ENCODE peak calls at places on chromosomes 1 and 21, in four cellular contexts. One of them, this sample, is unnamed.
A peak's percentile ranks its signal among the peaks of the same experiment; 100 is the strongest.

GRCh38 chr1:113217447-113218208 is 144.6 kb downstream of the LRIG2 start:
- DNase-seq in activated T-helper 1 cell treated with anti-CD3 and anti-CD28 coated beads, Interleukin-12 subunit alpha, Interleukin-12 subunit beta, Interleukin-2, Interleukin-4 antibody, amounts not matched to agents 30 ng/mL and 10 ng/mL and 1 ng/mL, durations not matched to agents 14 hours and 24 hours and 36 hours: no peak
- DNase-seq in stromal cell of bone marrow: no peak
- DNase-seq in upper lobe of right lung: no peak
- DNase-seq in this sample: no peak

GRCh38 chr1:58932820-58933598 is 149.2 kb upstream of the JUN start:
- DNase-seq in upper lobe of right lung: peak; percentile 89
- DNase-seq in stromal cell of bone marrow: peak; percentile 50
- DNase-seq in activated T-helper 1 cell treated with anti-CD3 and anti-CD28 coated beads, Interleukin-12 subunit alpha, Interleukin-12 subunit beta, Interleukin-2, Interleukin-4 antibody, amounts not matched to agents 30 ng/mL and 10 ng/mL and 1 ng/mL, durations not matched to agents 14 hours and 24 hours and 36 hours: no peak
- DNase-seq in this sample: no peak

GRCh38 chr1:42163536-42164503 is 725 bp downstream of the GUCA2A start:
- DNase-seq in stromal cell of bone marrow: no peak
- DNase-seq in activated T-helper 1 cell treated with anti-CD3 and anti-CD28 coated beads, Interleukin-12 subunit alpha, Interleukin-12 subunit beta, Interleukin-2, Interleukin-4 antibody, amounts not matched to agents 30 ng/mL and 10 ng/mL and 1 ng/mL, durations not matched to agents 14 hours and 24 hours and 36 hours: no peak
- DNase-seq in upper lobe of right lung: peak; percentile 53
- DNase-seq in this sample: no peak

GRCh38 chr1:212470059-212470458 is 37.3 kb downstream of the NENF start:
- DNase-seq in stromal cell of bone marrow: peak; percentile 100
- DNase-seq in activated T-helper 1 cell treated with anti-CD3 and anti-CD28 coated beads, Interleukin-12 subunit alpha, Interleukin-12 subunit beta, Interleukin-2, Interleukin-4 antibody, amounts not matched to agents 30 ng/mL and 10 ng/mL and 1 ng/mL, durations not matched to agents 14 hours and 24 hours and 36 hours: no peak
- DNase-seq in upper lobe of right lung: peak; percentile 67
- DNase-seq in this sample: no peak

GRCh38 chr1:42937836-42938595 is 20.7 kb downstream of the SLC2A1 start:
- DNase-seq in activated T-helper 1 cell treated with anti-CD3 and anti-CD28 coated beads, Interleukin-12 subunit alpha, Interleukin-12 subunit beta, Interleukin-2, Interleukin-4 antibody, amounts not matched to agents 30 ng/mL and 10 ng/mL and 1 ng/mL, durations not matched to agents 14 hours and 24 hours and 36 hours: no peak
- DNase-seq in upper lobe of right lung: peak; percentile 52
- DNase-seq in stromal cell of bone marrow: no peak
- DNase-seq in this sample: no peak

GRCh38 chr1:234889643-234890042 is 239.0 kb downstream of the TOMM20 start:
- DNase-seq in stromal cell of bone marrow: no peak
- DNase-seq in upper lobe of right lung: no peak
- DNase-seq in activated T-helper 1 cell treated with anti-CD3 and anti-CD28 coated beads, Interleukin-12 subunit alpha, Interleukin-12 subunit beta, Interleukin-2, Interleukin-4 antibody, amounts not matched to agents 30 ng/mL and 10 ng/mL and 1 ng/mL, durations not matched to agents 14 hours and 24 hours and 36 hours: no peak
- DNase-seq in this sample: no peak

GRCh38 chr1:228490120-228491078 is 3.2 kb downstream of the RNF187 start:
- DNase-seq in activated T-helper 1 cell treated with anti-CD3 and anti-CD28 coated beads, Interleukin-12 subunit alpha, Interleukin-12 subunit beta, Interleukin-2, Interleukin-4 antibody, amounts not matched to agents 30 ng/mL and 10 ng/mL and 1 ng/mL, durations not matched to agents 14 hours and 24 hours and 36 hours: no peak
- DNase-seq in stromal cell of bone marrow: peak; percentile 7
- DNase-seq in upper lobe of right lung: no peak
- DNase-seq in this sample: no peak

GRCh38 chr1:145961425-145962156 is 2.8 kb downstream of the ANKRD34A start:
- DNase-seq in stromal cell of bone marrow: no peak
- DNase-seq in upper lobe of right lung: peak; percentile 75
- DNase-seq in activated T-helper 1 cell treated with anti-CD3 and anti-CD28 coated beads, Interleukin-12 subunit alpha, Interleukin-12 subunit beta, Interleukin-2, Interleukin-4 antibody, amounts not matched to agents 30 ng/mL and 10 ng/mL and 1 ng/mL, durations not matched to agents 14 hours and 24 hours and 36 hours: no peak
- DNase-seq in this sample: no peak

GRCh38 chr21:26441081-26441610 is 131.9 kb downstream of the CYYR1 start:
- DNase-seq in activated T-helper 1 cell treated with anti-CD3 and anti-CD28 coated beads, Interleukin-12 subunit alpha, Interleukin-12 subunit beta, Interleukin-2, Interleukin-4 antibody, amounts not matched to agents 30 ng/mL and 10 ng/mL and 1 ng/mL, durations not matched to agents 14 hours and 24 hours and 36 hours: no peak
- DNase-seq in upper lobe of right lung: no peak
- DNase-seq in stromal cell of bone marrow: no peak
- DNase-seq in this sample: no peak

GRCh38 chr1:119662034-119662437 is 14.0 kb upstream of the ZNF697 start:
- DNase-seq in stromal cell of bone marrow: no peak
- DNase-seq in activated T-helper 1 cell treated with anti-CD3 and anti-CD28 coated beads, Interleukin-12 subunit alpha, Interleukin-12 subunit beta, Interleukin-2, Interleukin-4 antibody, amounts not matched to agents 30 ng/mL and 10 ng/mL and 1 ng/mL, durations not matched to agents 14 hours and 24 hours and 36 hours: no peak
- DNase-seq in upper lobe of right lung: no peak
- DNase-seq in this sample: no peak

GRCh38 chr1:94247146-94248094 is 10.0 kb upstream of the ARHGAP29 start:
- DNase-seq in activated T-helper 1 cell treated with anti-CD3 and anti-CD28 coated beads, Interleukin-12 subunit alpha, Interleukin-12 subunit beta, Interleukin-2, Interleukin-4 antibody, amounts not matched to agents 30 ng/mL and 10 ng/mL and 1 ng/mL, durations not matched to agents 14 hours and 24 hours and 36 hours: no peak
- DNase-seq in upper lobe of right lung: peak; percentile 92
- DNase-seq in stromal cell of bone marrow: no peak
- DNase-seq in this sample: no peak

GRCh38 chr1:71053758-71054157 is 6.1 kb upstream of the PTGER3 start:
- DNase-seq in upper lobe of right lung: no peak
- DNase-seq in activated T-helper 1 cell treated with anti-CD3 and anti-CD28 coated beads, Interleukin-12 subunit alpha, Interleukin-12 subunit beta, Interleukin-2, Interleukin-4 antibody, amounts not matched to agents 30 ng/mL and 10 ng/mL and 1 ng/mL, durations not matched to agents 14 hours and 24 hours and 36 hours: no peak
- DNase-seq in stromal cell of bone marrow: no peak
- DNase-seq in this sample: no peak

GRCh38 chr1:2556277-2557145 is at the start of gene TNFRSF14:
- DNase-seq in activated T-helper 1 cell treated with anti-CD3 and anti-CD28 coated beads, Interleukin-12 subunit alpha, Interleukin-12 subunit beta, Interleukin-2, Interleukin-4 antibody, amounts not matched to agents 30 ng/mL and 10 ng/mL and 1 ng/mL, durations not matched to agents 14 hours and 24 hours and 36 hours: peak; percentile 73
- DNase-seq in stromal cell of bone marrow: peak; percentile 31
- DNase-seq in upper lobe of right lung: peak; percentile 84
- DNase-seq in this sample: no peak

GRCh38 chr1:61851849-61852692 is 109.8 kb downstream of the PATJ start:
- DNase-seq in upper lobe of right lung: no peak
- DNase-seq in activated T-helper 1 cell treated with anti-CD3 and anti-CD28 coated beads, Interleukin-12 subunit alpha, Interleukin-12 subunit beta, Interleukin-2, Interleukin-4 antibody, amounts not matched to agents 30 ng/mL and 10 ng/mL and 1 ng/mL, durations not matched to agents 14 hours and 24 hours and 36 hours: no peak
- DNase-seq in stromal cell of bone marrow: peak; percentile 64
- DNase-seq in this sample: no peak

GRCh38 chr1:41513388-41513745 is 28.9 kb upstream of the EDN2 start:
- DNase-seq in upper lobe of right lung: no peak
- DNase-seq in activated T-helper 1 cell treated with anti-CD3 and anti-CD28 coated beads, Interleukin-12 subunit alpha, Interleukin-12 subunit beta, Interleukin-2, Interleukin-4 antibody, amounts not matched to agents 30 ng/mL and 10 ng/mL and 1 ng/mL, durations not matched to agents 14 hours and 24 hours and 36 hours: no peak
- DNase-seq in stromal cell of bone marrow: no peak
- DNase-seq in this sample: no peak

GRCh38 chr1:84620720-84621313 is 46.6 kb upstream of the CTBS start:
- DNase-seq in stromal cell of bone marrow: peak; percentile 53
- DNase-seq in activated T-helper 1 cell treated with anti-CD3 and anti-CD28 coated beads, Interleukin-12 subunit alpha, Interleukin-12 subunit beta, Interleukin-2, Interleukin-4 antibody, amounts not matched to agents 30 ng/mL and 10 ng/mL and 1 ng/mL, durations not matched to agents 14 hours and 24 hours and 36 hours: peak; percentile 79
- DNase-seq in upper lobe of right lung: peak; percentile 89
- DNase-seq in this sample: no peak

GRCh38 chr1:172637522-172637921 is 21.4 kb upstream of the FASLG start:
- DNase-seq in stromal cell of bone marrow: peak; percentile 19
- DNase-seq in upper lobe of right lung: no peak
- DNase-seq in activated T-helper 1 cell treated with anti-CD3 and anti-CD28 coated beads, Interleukin-12 subunit alpha, Interleukin-12 subunit beta, Interleukin-2, Interleukin-4 antibody, amounts not matched to agents 30 ng/mL and 10 ng/mL and 1 ng/mL, durations not matched to agents 14 hours and 24 hours and 36 hours: no peak
- DNase-seq in this sample: no peak

GRCh38 chr1:181816608-181817007 is 244.9 kb downstream of the ZNF648 start:
- DNase-seq in upper lobe of right lung: no peak
- DNase-seq in activated T-helper 1 cell treated with anti-CD3 and anti-CD28 coated beads, Interleukin-12 subunit alpha, Interleukin-12 subunit beta, Interleukin-2, Interleukin-4 antibody, amounts not matched to agents 30 ng/mL and 10 ng/mL and 1 ng/mL, durations not matched to agents 14 hours and 24 hours and 36 hours: no peak
- DNase-seq in stromal cell of bone marrow: no peak
- DNase-seq in this sample: no peak

GRCh38 chr1:118989006-118989736 is 1.0 kb upstream of the TBX15 start:
- DNase-seq in stromal cell of bone marrow: no peak
- DNase-seq in upper lobe of right lung: no peak
- DNase-seq in activated T-helper 1 cell treated with anti-CD3 and anti-CD28 coated beads, Interleukin-12 subunit alpha, Interleukin-12 subunit beta, Interleukin-2, Interleukin-4 antibody, amounts not matched to agents 30 ng/mL and 10 ng/mL and 1 ng/mL, durations not matched to agents 14 hours and 24 hours and 36 hours: no peak
- DNase-seq in this sample: no peak

GRCh38 chr1:39261712-39262221 is 57.3 kb downstream of the MACF1 start:
- DNase-seq in activated T-helper 1 cell treated with anti-CD3 and anti-CD28 coated beads, Interleukin-12 subunit alpha, Interleukin-12 subunit beta, Interleukin-2, Interleukin-4 antibody, amounts not matched to agents 30 ng/mL and 10 ng/mL and 1 ng/mL, durations not matched to agents 14 hours and 24 hours and 36 hours: no peak
- DNase-seq in upper lobe of right lung: no peak
- DNase-seq in stromal cell of bone marrow: no peak
- DNase-seq in this sample: no peak

GRCh38 chr1:52901384-52901783 is 20.2 kb downstream of the ECHDC2 start:
- DNase-seq in activated T-helper 1 cell treated with anti-CD3 and anti-CD28 coated beads, Interleukin-12 subunit alpha, Interleukin-12 subunit beta, Interleukin-2, Interleukin-4 antibody, amounts not matched to agents 30 ng/mL and 10 ng/mL and 1 ng/mL, durations not matched to agents 14 hours and 24 hours and 36 hours: no peak
- DNase-seq in upper lobe of right lung: no peak
- DNase-seq in stromal cell of bone marrow: no peak
- DNase-seq in this sample: no peak

GRCh38 chr1:202010042-202011015 is at the start of gene ELF3:
- DNase-seq in activated T-helper 1 cell treated with anti-CD3 and anti-CD28 coated beads, Interleukin-12 subunit alpha, Interleukin-12 subunit beta, Interleukin-2, Interleukin-4 antibody, amounts not matched to agents 30 ng/mL and 10 ng/mL and 1 ng/mL, durations not matched to agents 14 hours and 24 hours and 36 hours: no peak
- DNase-seq in stromal cell of bone marrow: no peak
- DNase-seq in upper lobe of right lung: peak; percentile 90
- DNase-seq in this sample: no peak

GRCh38 chr1:23126801-23127200 is 41.9 kb downstream of the LUZP1 start:
- DNase-seq in upper lobe of right lung: no peak
- DNase-seq in stromal cell of bone marrow: no peak
- DNase-seq in activated T-helper 1 cell treated with anti-CD3 and anti-CD28 coated beads, Interleukin-12 subunit alpha, Interleukin-12 subunit beta, Interleukin-2, Interleukin-4 antibody, amounts not matched to agents 30 ng/mL and 10 ng/mL and 1 ng/mL, durations not matched to agents 14 hours and 24 hours and 36 hours: no peak
- DNase-seq in this sample: no peak

GRCh38 chr21:46317710-46318463 is 5.8 kb downstream of the C21orf58 start:
- DNase-seq in stromal cell of bone marrow: no peak
- DNase-seq in activated T-helper 1 cell treated with anti-CD3 and anti-CD28 coated beads, Interleukin-12 subunit alpha, Interleukin-12 subunit beta, Interleukin-2, Interleukin-4 antibody, amounts not matched to agents 30 ng/mL and 10 ng/mL and 1 ng/mL, durations not matched to agents 14 hours and 24 hours and 36 hours: no peak
- DNase-seq in upper lobe of right lung: no peak
- DNase-seq in this sample: no peak

GRCh38 chr1:104072915-104073371 is 323.2 kb downstream of the AMY1C start:
- DNase-seq in upper lobe of right lung: no peak
- DNase-seq in stromal cell of bone marrow: no peak
- DNase-seq in activated T-helper 1 cell treated with anti-CD3 and anti-CD28 coated beads, Interleukin-12 subunit alpha, Interleukin-12 subunit beta, Interleukin-2, Interleukin-4 antibody, amounts not matched to agents 30 ng/mL and 10 ng/mL and 1 ng/mL, durations not matched to agents 14 hours and 24 hours and 36 hours: no peak
- DNase-seq in this sample: no peak

GRCh38 chr1:154736840-154737239 is 128.9 kb upstream of the ADAR start:
- DNase-seq in stromal cell of bone marrow: peak; percentile 62
- DNase-seq in upper lobe of right lung: no peak
- DNase-seq in activated T-helper 1 cell treated with anti-CD3 and anti-CD28 coated beads, Interleukin-12 subunit alpha, Interleukin-12 subunit beta, Interleukin-2, Interleukin-4 antibody, amounts not matched to agents 30 ng/mL and 10 ng/mL and 1 ng/mL, durations not matched to agents 14 hours and 24 hours and 36 hours: no peak
- DNase-seq in this sample: no peak

This sample was measured in cortex of kidney.